ENCODE peak calls at places on chromosomes 2 and 18, in seven cellular contexts. P, Y, J, T, S, Q and M are unnamed samples. For H3K27me3, the result is how much of the 10 kb centered on the place peaks cover.

GRCh38 chr2:237596518-237596855 is 6.0 kb upstream of the RAB17 start:
- DNase-seq in P (no peak), Y (no peak), J (no peak), T (no peak), S (no peak), Q (peak), M (no peak)

GRCh38 chr2:142112648-142113278 is 18.1 kb downstream of the LRP1B start:
- DNase-seq in P (peak), Y (peak), J (no peak), T (no peak), S (peak), Q (no peak), M (no peak)

GRCh38 chr2:236146436-236146835 is 21.8 kb downstream of the GBX2 start:
- DNase-seq in P (no peak), Y (no peak), J (no peak), T (no peak), S (no peak), Q (no peak), M (no peak)

GRCh38 chr2:134490535-134490934 is 228.3 kb downstream of the TMEM163 start:
- DNase-seq in P (no peak), Y (no peak), J (no peak), T (no peak), S (no peak), Q (no peak), M (no peak)

GRCh38 chr2:137255990-137256389 is 490.6 kb downstream of the THSD7B start:
- DNase-seq in P (no peak), Y (no peak), J (no peak), T (no peak), S (no peak), Q (no peak), M (no peak)

GRCh38 chr18:51561821-51562220 is 364.3 kb upstream of the MEX3C start:
- DNase-seq in P (peak), Y (no peak), J (no peak), T (peak), S (no peak), Q (no peak), M (no peak)

GRCh38 chr2:239778861-239779591 is 246.1 kb downstream of the NDUFA10 start:
- DNase-seq in P (no peak), Y (no peak), J (no peak), T (no peak), S (no peak), Q (peak), M (peak)

GRCh38 chr2:208609166-208609804 is 202.7 kb downstream of the PTH2R start:
- DNase-seq in P (no peak), Y (no peak), J (no peak), T (no peak), S (no peak), Q (no peak), M (no peak)

GRCh38 chr2:68709421-68709911 is 25.1 kb upstream of the ARHGAP25 start:
- DNase-seq in P (no peak), Y (peak), J (no peak), T (no peak), S (peak), Q (no peak), M (peak)

GRCh38 chr2:75643980-75644379 is 2.6 kb upstream of the MRPL19 start:
- DNase-seq in P (no peak), Y (no peak), J (no peak), T (no peak), S (no peak), Q (no peak), M (no peak)

GRCh38 chr2:162029287-162029901 is 44.6 kb downstream of the DPP4 start:
- DNase-seq in P (peak), Y (no peak), J (no peak), T (peak), S (no peak), Q (no peak), M (no peak)

GRCh38 chr2:26567534-26567933 is 73.6 kb downstream of the CIB4 start:
- DNase-seq in P (no peak), Y (no peak), J (no peak), T (no peak), S (no peak), Q (peak), M (peak)

GRCh38 chr2:207394203-207394741 is 135.5 kb upstream of the CREB1 start:
- DNase-seq in P (no peak), Y (peak), J (no peak), T (no peak), S (no peak), Q (no peak), M (no peak)

GRCh38 chr18:7830468-7830867 is 263.4 kb downstream of the PTPRM start:
- DNase-seq in P (no peak), Y (no peak), J (no peak), T (no peak), S (peak), Q (no peak), M (no peak)

GRCh38 chr18:13381907-13382682 is 163.5 kb downstream of the LDLRAD4 start:
- DNase-seq in P (peak), Y (peak), J (peak), T (peak), S (no peak), Q (peak), M (no peak)

GRCh38 chr2:156321243-156321904 is 11.1 kb downstream of the NR4A2 start:
- DNase-seq in P (no peak), Y (no peak), J (no peak), T (peak), S (peak), Q (peak), M (no peak)

GRCh38 chr2:156322681-156323211 is 9.8 kb downstream of the NR4A2 start:
- DNase-seq in P (no peak), Y (no peak), J (no peak), T (peak), S (peak), Q (no peak), M (peak)

GRCh38 chr2:156322103-156322671 is 10.3 kb downstream of the NR4A2 start:
- DNase-seq in P (no peak), Y (no peak), J (no peak), T (no peak), S (no peak), Q (no peak), M (no peak)

GRCh38 chr2:156319811-156320490 is 12.6 kb downstream of the NR4A2 start:
- DNase-seq in P (peak), Y (no peak), J (no peak), T (peak), S (peak), Q (peak), M (peak)

GRCh38 chr2:156320491-156320896 is 12.0 kb downstream of the NR4A2 start:
- DNase-seq in P (no peak), Y (no peak), J (no peak), T (peak), S (peak), Q (peak), M (peak)
- H3K27me3 ChIP-seq in P (under half), Y (under half), J (under half), T (half or more), S (under half), Q (under half), M (half or more)

GRCh38 chr18:2880473-2880872 is 33.7 kb downstream of the EMILIN2 start:
- DNase-seq in P (no peak), Y (no peak), J (no peak), T (peak), S (no peak), Q (no peak), M (no peak)

GRCh38 chr18:2883137-2883671 is 36.4 kb downstream of the EMILIN2 start:
- DNase-seq in P (no peak), Y (no peak), J (no peak), T (no peak), S (no peak), Q (no peak), M (no peak)

GRCh38 chr18:2881490-2882195 is 34.8 kb downstream of the EMILIN2 start:
- DNase-seq in P (no peak), Y (peak), J (peak), T (peak), S (no peak), Q (peak), M (no peak)

GRCh38 chr18:2882201-2882600 is 35.4 kb downstream of the EMILIN2 start:
- DNase-seq in P (no peak), Y (no peak), J (no peak), T (no peak), S (no peak), Q (no peak), M (no peak)

GRCh38 chr18:2881088-2881487 is 34.3 kb downstream of the EMILIN2 start:
- DNase-seq in P (no peak), Y (no peak), J (no peak), T (peak), S (peak), Q (no peak), M (no peak)
- H3K4me3 ChIP-seq in P (no peak), Y (no peak), J (no peak), T (no peak), S (no peak), Q (no peak), M (no peak)

GRCh38 chr2:63050916-63051794 is 525 bp downstream of the OTX1 start:
- DNase-seq in P (no peak), Y (no peak), J (no peak), T (no peak), S (peak), Q (no peak), M (peak)
- H3K27me3 ChIP-seq in P (half or more), Y (half or more), J (half or more), T (half or more), S (half or more), Q (under half), M (half or more)

GRCh38 chr2:203867561-203868200 is at the start of gene CTLA4:
- DNase-seq in P (no peak), Y (no peak), J (no peak), T (no peak), S (no peak), Q (no peak), M (no peak)
- H3K4me3 ChIP-seq in P (no peak), Y (no peak), J (no peak), T (no peak), S (no peak), Q (no peak), M (no peak)

GRCh38 chr18:10248738-10249137 is 205.7 kb upstream of the APCDD1 start:
- DNase-seq in P (no peak), Y (no peak), J (no peak), T (no peak), S (no peak), Q (no peak), M (no peak)

GRCh38 chr18:10249270-10249669 is 205.2 kb upstream of the APCDD1 start:
- DNase-seq in P (no peak), Y (no peak), J (no peak), T (no peak), S (peak), Q (peak), M (peak)

GRCh38 chr18:10244341-10244740 is 210.1 kb upstream of the APCDD1 start:
- DNase-seq in P (no peak), Y (no peak), J (no peak), T (no peak), S (no peak), Q (peak), M (no peak)

GRCh38 chr18:10245517-10246175 is 208.8 kb upstream of the APCDD1 start:
- DNase-seq in P (no peak), Y (no peak), J (no peak), T (peak), S (no peak), Q (peak), M (no peak)

DNA sequence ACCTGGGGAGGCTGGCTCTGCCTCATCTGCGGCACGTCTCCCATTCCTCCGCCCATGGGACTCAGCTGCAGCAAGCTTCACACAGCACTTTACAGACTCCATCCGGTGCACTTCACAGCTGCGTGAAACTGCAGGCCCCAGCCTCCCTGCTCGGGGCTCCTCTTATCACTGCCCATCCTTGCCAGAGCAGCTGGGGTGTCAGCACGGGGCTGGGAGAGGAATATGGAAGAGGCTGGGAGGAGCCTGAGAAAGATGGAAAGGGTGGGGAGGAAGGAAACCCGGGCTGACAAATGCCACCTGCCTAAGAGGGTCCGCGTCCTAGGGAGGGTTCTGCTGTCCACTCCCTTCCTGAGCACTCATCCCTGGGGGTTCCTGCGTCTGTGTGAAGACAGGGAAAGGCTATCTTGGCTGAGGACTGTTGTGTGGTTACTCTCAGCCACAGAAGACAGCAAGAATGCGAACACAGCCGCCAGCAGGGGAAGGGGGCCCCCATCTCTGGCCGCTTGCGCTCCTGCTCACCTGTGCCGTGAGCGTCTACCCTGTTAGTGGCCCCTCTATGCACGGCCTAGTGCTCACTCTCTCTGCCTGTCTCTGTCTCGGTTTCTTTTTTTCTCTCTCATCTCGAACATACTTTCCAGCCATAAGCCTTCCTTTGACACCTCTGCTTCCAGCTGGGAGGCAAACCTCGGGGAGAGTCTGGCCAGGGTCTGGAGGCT is 206.9 kb upstream of the APCDD1 start:
- DNase-seq in P (no peak), Y (no peak), J (no peak), T (peak), S (peak), Q (peak), M (no peak)
- H3K27me3 ChIP-seq in P (under half), Y (under half), J (under half), T (under half), S (under half), Q (under half), M (under half)

DNA sequence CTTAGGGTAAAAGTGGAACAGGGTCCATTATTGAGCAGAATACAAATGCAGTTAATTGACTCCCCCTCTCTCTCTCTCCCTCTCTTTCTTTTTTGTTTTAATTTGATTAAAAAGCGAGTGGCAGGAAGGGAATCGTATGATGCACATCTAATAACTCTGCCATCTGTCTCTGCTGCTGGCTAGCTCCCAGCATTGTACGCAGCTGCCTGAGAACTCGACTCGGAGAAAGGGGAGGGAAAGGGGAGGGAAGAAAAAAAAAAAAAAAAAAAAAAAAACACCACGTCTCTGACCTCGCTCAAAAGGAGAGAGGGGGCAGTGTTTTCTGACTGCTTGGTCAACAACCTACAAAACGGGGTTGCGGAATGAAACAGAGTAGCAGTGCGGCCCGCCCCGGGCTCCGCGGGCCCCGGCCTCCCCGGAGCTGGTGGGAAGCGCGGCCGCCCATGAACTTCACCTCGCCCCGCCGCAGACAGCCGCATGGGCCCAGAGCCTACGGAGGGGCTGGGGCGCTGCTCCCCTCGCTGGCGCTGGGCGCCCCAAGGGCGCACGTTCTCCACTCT is 265.7 kb downstream of the TCF4 start:
- DNase-seq in P (peak), Y (peak), J (peak), T (peak), S (peak), Q (peak), M (peak)
- H3K4me3 ChIP-seq in P (peak), Y (peak), J (peak), T (peak), S (peak), Q (peak), M (peak)

DNA sequence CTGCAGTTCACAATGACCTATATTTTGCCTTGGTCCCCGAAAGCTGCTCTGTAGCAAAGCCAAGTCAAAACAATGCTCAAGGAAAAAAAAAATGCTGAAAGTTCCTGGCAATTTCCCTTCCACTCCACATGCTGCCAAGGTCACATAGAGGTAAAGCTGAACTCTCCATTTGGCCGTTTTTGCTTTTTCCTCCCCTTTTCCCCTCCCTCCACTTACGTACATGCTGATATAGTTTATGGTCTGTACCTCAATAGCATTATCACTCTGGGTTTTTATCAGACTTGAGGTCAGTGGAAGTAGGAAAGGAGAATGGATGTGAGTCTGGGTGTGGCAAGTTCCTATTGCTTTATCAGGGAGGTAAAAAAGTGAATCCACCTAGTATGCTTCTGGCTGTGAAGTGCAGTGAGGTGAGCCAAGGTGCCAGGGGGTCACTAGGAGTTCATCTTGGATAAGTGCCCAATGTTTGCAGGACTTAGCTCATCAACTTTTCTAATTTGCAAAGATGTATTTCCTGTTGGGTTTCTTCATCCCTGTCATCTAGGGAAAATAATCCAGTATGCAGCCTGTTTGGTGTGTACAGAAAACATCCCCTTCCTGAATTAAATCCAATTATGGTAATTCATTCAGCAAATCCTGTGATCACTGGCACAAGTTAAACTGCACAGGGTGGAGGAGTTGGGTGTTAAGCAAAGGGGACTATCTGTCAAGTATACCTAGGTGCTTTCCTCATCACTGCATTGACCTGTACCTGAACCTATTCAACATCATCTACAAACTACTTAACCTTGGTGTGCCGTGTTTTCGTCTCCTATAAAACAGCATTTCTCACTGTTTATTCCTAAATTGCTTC is 124.3 kb upstream of the CYP26B1 start:
- DNase-seq in P (peak), Y (no peak), J (no peak), T (no peak), S (no peak), Q (no peak), M (no peak)
- H3K27me3 ChIP-seq in P (under half), Y (under half), J (under half), T (under half), S (under half), Q (under half), M (under half)

DNA sequence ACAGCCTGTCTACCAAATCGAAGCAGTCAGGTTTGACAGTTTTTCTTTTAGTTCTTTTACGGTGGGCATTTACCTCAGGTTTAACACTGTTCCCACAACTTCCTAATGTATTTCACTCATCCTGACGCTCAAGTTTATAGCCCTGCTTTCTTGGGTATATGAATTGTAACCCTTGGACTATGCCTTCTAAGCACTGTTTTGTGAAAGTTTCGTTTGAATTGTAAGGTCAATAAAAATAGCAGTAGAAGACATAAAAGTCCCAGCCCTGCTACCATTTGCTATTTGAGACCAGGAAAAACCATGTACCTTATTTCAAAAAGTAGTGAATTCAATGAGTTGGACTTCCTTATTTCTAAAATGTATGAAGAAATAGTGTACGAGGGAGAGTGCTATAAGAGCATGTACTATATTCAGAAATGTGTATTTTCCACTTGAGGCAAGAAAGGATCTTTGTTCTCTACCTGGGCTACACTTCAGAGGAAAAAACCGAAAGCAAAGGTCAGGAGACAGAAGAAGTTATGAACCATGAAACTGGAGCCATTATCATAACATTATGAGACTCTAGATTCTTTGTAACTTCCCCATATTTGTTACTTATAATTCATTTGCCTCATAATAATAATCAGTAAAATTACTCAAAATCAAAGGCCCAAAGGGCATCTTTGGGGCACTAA is 1.9 kb upstream of the ZC3H15 start:
- DNase-seq in P (no peak), Y (no peak), J (no peak), T (no peak), S (no peak), Q (no peak), M (no peak)
- H3K4me3 ChIP-seq in P (no peak), Y (no peak), J (no peak), T (no peak), S (no peak), Q (no peak), M (peak)

GRCh38 chr2:176136375-176137248 is 7.1 kb downstream of the HOXD8 start:
- DNase-seq in P (peak), Y (no peak), J (no peak), T (no peak), S (peak), Q (peak), M (peak)
- H3K27me3 ChIP-seq in P (under half), Y (half or more), J (half or more), T (half or more), S (half or more), Q (under half), M (half or more)

GRCh38 chr2:47569658-47570398 is 166.9 kb downstream of the MSH2 start:
- DNase-seq in P (no peak), Y (no peak), J (no peak), T (no peak), S (peak), Q (no peak), M (peak)
- H3K4me3 ChIP-seq in P (no peak), Y (no peak), J (peak), T (no peak), S (peak), Q (no peak), M (peak)